ENCODE peak calls at places on chromosome 2, in seven cellular contexts. K is GM04504; A is transverse colon; L is stimulated activated CD4-positive, alpha-beta T cell treated with anti-CD3 and anti-CD28 coated beads, Interleukin-2, amount 100 ng/mL, for 24 hours; W is activated T-cell treated with anti-CD3 and anti-CD28 coated beads, Interleukin-2, amount 50 U/mL, for 72 hours; Y is NCI-H446; M is iPS-NIHi11. Z is an unnamed sample.

GRCh38 chr2:224086226-224086911 is 47.3 kb upstream of the SERPINE2 start:
- DNase-seq in M (no peak), Y (no peak), W (no peak), K (peak; percentile 95), L (no peak), A (no peak), Z (no peak)

GRCh38 chr2:234031207-234031606 is 19.3 kb upstream of the SPP2 start:
- DNase-seq in L (no peak), A (no peak), K (no peak), M (no peak), W (no peak), Y (no peak), Z (no peak)

GRCh38 chr2:26534865-26535662 is 57.1 kb upstream of the OTOF start:
- DNase-seq in W (no peak), A (no peak), L (no peak), K (no peak), M (no peak), Y (no peak), Z (no peak)

GRCh38 chr2:135641156-135642068 is 100.2 kb upstream of the UBXN4 start:
- DNase-seq in A (no peak), Y (no peak), K (no peak), L (no peak), W (no peak), M (no peak), Z (no peak)

GRCh38 chr2:100482741-100483140 is 12.5 kb downstream of the NMS start:
- DNase-seq in Y (no peak), K (no peak), W (no peak), L (no peak), A (no peak), M (peak; percentile 63), Z (no peak)

GRCh38 chr2:125516496-125517109 is 1139.4 kb upstream of the GYPC start:
- DNase-seq in L (no peak), M (peak; percentile 56), W (peak; percentile 0), A (no peak), Y (no peak), K (no peak), Z (peak; percentile 2)

GRCh38 chr2:134778372-134778771 is 59.6 kb upstream of the TMEM163 start:
- DNase-seq in K (no peak), L (no peak), M (peak; percentile 53), Y (no peak), W (no peak), A (no peak), Z (no peak)

GRCh38 chr2:20501974-20502373 is 55.1 kb downstream of the RHOB start:
- DNase-seq in M (no peak), W (no peak), Y (no peak), K (peak; percentile 92), A (no peak), L (no peak), Z (no peak)

GRCh38 chr2:207321504-207321903 is 155.8 kb upstream of the KLF7 start:
- DNase-seq in A (no peak), W (no peak), K (no peak), M (no peak), L (no peak), Y (no peak), Z (no peak)